ENCODE peak calls at places on chromosome 3, in ten cellular contexts. R is activated CD4-positive, alpha-beta memory T cell treated with anti-CD3 and anti-CD28 coated beads, Interleukin-2, amount 10 ng/mL, durations not matched to agents 7 days and 5 days; O is PC-3; J is GM10248; E is cardiac muscle cell; W is NCI-H2081; N is CD8-positive, alpha-beta memory T cell; B is left ventricle myocardium superior; I is RCC 7860; Q is activated naive CD8-positive, alpha-beta T cell treated with anti-CD3 and anti-CD28 coated beads, Interleukin-2, amount 50 U/mL, for 24 hours. P is an unnamed sample.

GRCh38 chr3:173066044-173066679 is 74.9 kb downstream of the SPATA16 start:
- DNase-seq in R (no peak), O (peak), J (no peak), E (peak), W (peak), N (no peak), B (no peak), I (no peak), Q (no peak), P (no peak)

GRCh38 chr3:191966556-191966955 is 505.6 kb downstream of the PYDC2 start:
- DNase-seq in R (no peak), O (no peak), J (no peak), E (no peak), W (no peak), N (no peak), B (no peak), I (no peak), Q (no peak), P (no peak)

GRCh38 chr3:183534249-183534648 is 21.3 kb downstream of the KLHL6 start:
- DNase-seq in R (no peak), O (peak), J (no peak), E (no peak), W (no peak), N (no peak), B (no peak), I (no peak), Q (no peak), P (no peak)

GRCh38 chr3:197583371-197583770 is 27.6 kb upstream of the BDH1 start:
- DNase-seq in R (no peak), O (no peak), J (no peak), E (no peak), W (no peak), N (no peak), B (no peak), I (no peak), Q (no peak), P (no peak)

GRCh38 chr3:42262525-42262924 is 3.5 kb downstream of the CCK start:
- DNase-seq in R (no peak), O (peak), J (no peak), E (no peak), W (no peak), N (no peak), B (no peak), I (no peak), Q (no peak), P (no peak)

GRCh38 chr3:166195808-166196207 is 358.6 kb upstream of the BCHE start:
- DNase-seq in R (no peak), O (peak), J (no peak), E (no peak), W (no peak), N (no peak), B (no peak), I (no peak), Q (no peak), P (no peak)

GRCh38 chr3:25040739-25041138 is 387.3 kb upstream of the RARB start:
- DNase-seq in R (no peak), O (no peak), J (no peak), E (peak), W (no peak), N (no peak), B (no peak), I (no peak), Q (no peak), P (no peak)

GRCh38 chr3:113979916-113980315 is 32.1 kb downstream of the ZDHHC23 start:
- DNase-seq in R (no peak), O (no peak), J (no peak), E (no peak), W (no peak), N (no peak), B (no peak), I (no peak), Q (no peak), P (no peak)

GRCh38 chr3:12415014-12415653 is 69.1 kb upstream of the TSEN2 start:
- DNase-seq in R (no peak), O (no peak), J (no peak), E (no peak), W (no peak), N (no peak), B (no peak), I (no peak), Q (no peak), P (no peak)